ENCODE peak calls at places on chromosomes 6 and 20, in seven cellular contexts. Y, H, T, U, P, F and S are unnamed samples.

GRCh38 chr6:4957521-4958231 is 46.2 kb downstream of the RPP40 start:
- DNase-seq in Y (peak), H (no peak), T (no peak), U (no peak), P (peak), F (no peak), S (no peak)

GRCh38 chr6:52297433-52297832 is 12.9 kb upstream of the MCM3 start:
- DNase-seq in Y (no peak), H (no peak), T (no peak), U (no peak), P (no peak), F (no peak), S (no peak)

GRCh38 chr6:83708546-83708969 is 343 bp downstream of the SNAP91 start:
- DNase-seq in Y (no peak), H (no peak), T (no peak), U (no peak), P (peak), F (no peak), S (no peak)

GRCh38 chr6:169853196-169854082 is 102.0 kb downstream of the ERMARD start:
- DNase-seq in Y (no peak), H (no peak), T (no peak), U (no peak), P (no peak), F (no peak), S (no peak)

GRCh38 chr6:137731960-137732616 is 135.0 kb upstream of the TNFAIP3 start:
- DNase-seq in Y (peak), H (peak), T (no peak), U (peak), P (no peak), F (no peak), S (no peak)

GRCh38 chr6:8047466-8048292 is 16.5 kb downstream of the BLOC1S5 start:
- DNase-seq in Y (peak), H (peak), T (no peak), U (no peak), P (peak), F (no peak), S (no peak)

GRCh38 chr20:37343212-37343993 is 2.5 kb upstream of the SRC start:
- DNase-seq in Y (peak), H (peak), T (peak), U (no peak), P (no peak), F (no peak), S (no peak)

GRCh38 chr20:49400904-49401303 is 81.6 kb downstream of the KCNB1 start:
- DNase-seq in Y (no peak), H (no peak), T (no peak), U (no peak), P (no peak), F (peak), S (no peak)

GRCh38 chr20:9616455-9616805 is 102.0 kb downstream of the LAMP5 start:
- DNase-seq in Y (no peak), H (no peak), T (no peak), U (no peak), P (no peak), F (no peak), S (no peak)

GRCh38 chr6:156514186-156514585 is 263.0 kb upstream of the ARID1B start:
- DNase-seq in Y (no peak), H (no peak), T (no peak), U (no peak), P (no peak), F (no peak), S (no peak)

GRCh38 chr6:72950114-72950860 is 275.0 kb downstream of the KHDC1L start:
- DNase-seq in Y (peak), H (peak), T (no peak), U (peak), P (no peak), F (no peak), S (peak)

GRCh38 chr6:130888246-130888645 is 61.0 kb downstream of the SMLR1 start:
- DNase-seq in Y (no peak), H (no peak), T (no peak), U (no peak), P (no peak), F (no peak), S (no peak)

GRCh38 chr6:11278207-11278559 is 45.7 kb upstream of the NEDD9 start:
- DNase-seq in Y (no peak), H (no peak), T (no peak), U (no peak), P (no peak), F (no peak), S (no peak)

GRCh38 chr20:8782804-8783203 is 286.1 kb upstream of the PLCB4 start:
- DNase-seq in Y (no peak), H (no peak), T (no peak), U (no peak), P (no peak), F (no peak), S (no peak)

GRCh38 chr6:111992851-111993250 is 61.1 kb upstream of the CCN6 start:
- DNase-seq in Y (peak), H (no peak), T (no peak), U (no peak), P (no peak), F (no peak), S (no peak)

GRCh38 chr6:106626485-106626884 is 2.8 kb downstream of the RTN4IP1 start:
- DNase-seq in Y (no peak), H (no peak), T (no peak), U (no peak), P (no peak), F (no peak), S (no peak)

GRCh38 chr6:34027445-34027936 is 118.4 kb downstream of the GRM4 start:
- DNase-seq in Y (peak), H (peak), T (peak), U (no peak), P (peak), F (peak), S (no peak)

GRCh38 chr6:169998457-169998856 is 247.0 kb downstream of the ERMARD start:
- DNase-seq in Y (no peak), H (no peak), T (no peak), U (no peak), P (no peak), F (no peak), S (no peak)

GRCh38 chr6:4395386-4395785 is 260.0 kb upstream of the ECI2 start:
- DNase-seq in Y (no peak), H (no peak), T (no peak), U (no peak), P (no peak), F (no peak), S (no peak)

DNA sequence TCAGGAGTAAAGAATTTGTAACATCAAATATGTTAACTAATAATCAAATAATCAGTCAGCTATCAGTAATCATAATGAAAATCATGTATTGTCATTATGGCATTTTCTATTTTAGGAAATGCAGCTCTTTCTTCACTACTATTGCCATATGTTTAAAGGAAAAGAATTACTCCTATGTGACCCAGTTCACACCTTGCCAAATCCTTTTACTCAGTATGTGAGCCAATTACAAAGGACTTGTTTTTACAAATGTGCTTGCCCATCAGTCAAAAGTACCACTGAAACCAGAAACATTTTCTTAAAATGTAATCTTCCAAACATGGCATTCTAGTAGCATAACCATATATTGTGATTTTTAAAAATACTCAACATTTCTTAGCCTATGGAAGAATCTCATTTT is 63.6 kb downstream of the NCOA7 start:
- DNase-seq in Y (no peak), H (no peak), T (no peak), U (no peak), P (no peak), F (no peak), S (no peak)
- TF ChIP-seq CTCF in Y (no peak), H (no peak), T (no peak), U (no peak), P (no peak), F (no peak), S (no peak)

GRCh38 chr6:29005183-29005885 is at the start of gene ZNF311:
- DNase-seq in Y (peak), H (peak), T (peak), U (no peak), P (peak), F (peak), S (no peak)
- H3K4me3 ChIP-seq in Y (peak), H (peak), T (peak), U (peak), P (peak), F (peak), S (peak)

GRCh38 chr6:164040994-164041393 is 626.5 kb downstream of the QKI start:
- DNase-seq in Y (no peak), H (no peak), T (no peak), U (no peak), P (no peak), F (no peak), S (no peak)

GRCh38 chr6:164037165-164037564 is 622.6 kb downstream of the QKI start:
- DNase-seq in Y (no peak), H (no peak), T (no peak), U (no peak), P (no peak), F (no peak), S (no peak)

GRCh38 chr6:164042212-164042611 is 627.7 kb downstream of the QKI start:
- DNase-seq in Y (no peak), H (no peak), T (no peak), U (no peak), P (no peak), F (peak), S (no peak)

GRCh38 chr6:164035912-164036485 is 621.5 kb downstream of the QKI start:
- DNase-seq in Y (peak), H (no peak), T (no peak), U (no peak), P (no peak), F (no peak), S (no peak)

DNA sequence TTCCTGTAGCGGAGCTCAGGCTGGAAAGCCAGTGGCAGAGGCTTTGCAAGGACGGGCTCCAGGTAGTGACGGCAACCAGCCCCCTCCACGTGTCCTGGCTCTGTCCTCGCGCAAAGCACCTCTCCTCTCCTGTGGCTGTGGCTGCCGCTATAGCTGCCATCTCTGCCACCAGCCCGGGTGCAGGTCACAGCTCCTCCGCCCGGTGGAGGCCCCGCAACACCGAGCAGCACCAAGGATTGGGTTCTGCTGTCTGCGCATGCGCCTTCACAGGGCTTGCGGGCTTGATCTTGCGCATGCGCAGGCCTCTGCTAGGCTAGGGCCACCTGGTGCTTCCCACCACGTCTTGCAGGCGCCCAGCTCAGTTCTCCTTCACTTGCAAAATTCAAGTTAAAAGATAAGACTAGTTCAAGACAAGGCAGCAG is 625.4 kb downstream of the QKI start:
- DNase-seq in Y (no peak), H (no peak), T (peak), U (no peak), P (no peak), F (peak), S (no peak)
- TF ChIP-seq CTCF in Y (no peak), H (no peak), T (no peak), U (no peak), P (no peak), F (no peak), S (no peak)

DNA sequence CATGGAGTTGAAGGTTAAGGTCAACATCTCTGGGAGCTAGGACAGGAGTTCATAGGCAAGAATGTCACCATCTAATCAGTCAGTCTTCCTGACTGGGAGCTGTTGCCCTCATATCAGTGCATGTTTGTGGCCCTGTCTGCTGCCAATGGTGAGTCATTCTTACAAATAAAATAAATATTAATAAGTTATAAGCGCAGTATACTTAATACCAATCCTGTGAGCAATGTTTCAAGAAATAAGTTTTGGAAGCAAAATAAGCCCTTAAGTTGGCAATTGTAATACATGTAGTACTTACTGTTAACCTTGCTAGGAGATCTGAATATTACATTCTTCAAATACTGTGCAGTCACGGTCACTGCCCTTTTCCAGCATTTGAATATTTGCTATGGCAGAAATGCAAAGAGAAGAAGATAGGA is 20.2 kb upstream of the MDGA1 start:
- DNase-seq in Y (peak), H (peak), T (no peak), U (no peak), P (no peak), F (no peak), S (no peak)
- H3K4me3 ChIP-seq in Y (peak), H (no peak), T (no peak), U (no peak), P (no peak), F (no peak), S (no peak)

GRCh38 chr20:47311967-47312681 is 44.4 kb downstream of the ZMYND8 start:
- DNase-seq in Y (no peak), H (no peak), T (no peak), U (no peak), P (no peak), F (no peak), S (no peak)
- TF ChIP-seq CTCF in Y (no peak), H (no peak), T (peak), U (no peak), P (peak), F (no peak), S (no peak)

GRCh38 chr6:31144970-31145340 is 6.1 kb upstream of the PSORS1C2 start:
- DNase-seq in Y (no peak), H (no peak), T (peak), U (no peak), P (no peak), F (no peak), S (no peak)

GRCh38 chr6:31142356-31142755 is 3.5 kb upstream of the PSORS1C2 start:
- DNase-seq in Y (no peak), H (no peak), T (no peak), U (no peak), P (no peak), F (no peak), S (no peak)

GRCh38 chr6:31145386-31145785 is 6.5 kb upstream of the PSORS1C2 start:
- DNase-seq in Y (no peak), H (no peak), T (no peak), U (no peak), P (no peak), F (no peak), S (no peak)

GRCh38 chr6:31143148-31143547 is 4.3 kb upstream of the PSORS1C2 start:
- DNase-seq in Y (no peak), H (no peak), T (no peak), U (peak), P (peak), F (peak), S (no peak)

DNA sequence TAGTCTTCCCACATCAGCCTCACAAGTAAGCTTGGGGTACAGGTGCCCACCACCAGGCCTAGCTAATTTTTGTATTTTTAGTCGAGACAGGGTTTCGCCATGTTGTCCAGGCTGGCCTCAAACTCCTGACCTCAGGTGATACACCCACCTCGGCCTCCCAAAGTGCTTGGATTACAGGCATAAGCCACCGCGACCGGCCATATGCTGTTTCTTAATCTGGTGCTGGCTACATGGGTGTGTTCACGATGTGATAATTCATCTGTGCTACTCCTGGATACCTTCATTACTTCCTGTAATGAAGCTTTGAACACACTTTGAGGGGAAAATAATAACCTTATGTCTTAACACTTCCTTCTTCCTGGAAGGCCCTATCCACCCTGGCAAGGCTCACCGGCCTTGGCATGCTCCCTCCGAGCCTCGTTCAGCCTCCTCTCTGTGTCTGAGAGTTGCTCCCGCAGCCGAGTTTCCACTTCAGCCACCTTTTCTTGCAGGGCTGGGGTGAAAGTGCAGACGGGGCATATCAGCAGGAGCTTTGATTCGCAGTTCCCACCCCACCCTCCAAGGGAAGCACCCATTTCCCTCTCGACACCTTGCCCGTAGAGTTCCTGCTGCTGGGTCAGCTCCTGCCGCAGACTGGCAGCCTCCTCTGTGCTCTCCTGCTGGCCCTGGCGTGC is 5.6 kb upstream of the PSORS1C2 start:
- DNase-seq in Y (no peak), H (no peak), T (peak), U (no peak), P (no peak), F (no peak), S (no peak)
- H3K4me3 ChIP-seq in Y (no peak), H (no peak), T (peak), U (no peak), P (no peak), F (no peak), S (no peak)